ENCODE peak calls at places on chromosomes 2 and 18, in four cellular contexts. N is activated naive CD8-positive, alpha-beta T cell treated with anti-CD3 and anti-CD28 coated beads, Interleukin-2, amount 50 U/mL, for 16 hours; Q is RCC 7860; Y is osteoblast. Z is an unnamed sample.

GRCh38 chr2:66440011-66440542 is 5.2 kb downstream of the MEIS1 start:
- DNase-seq in N (no peak), Q (no peak), Y (no peak), Z (no peak)

GRCh38 chr2:62196278-62196901 is 475 bp downstream of the B3GNT2 start:
- DNase-seq in N (peak; percentile 30), Q (no peak), Y (peak; percentile 78), Z (peak; percentile 59)

GRCh38 chr18:7084080-7084765 is 33.4 kb downstream of the LAMA1 start:
- DNase-seq in N (no peak), Q (no peak), Y (peak; percentile 66), Z (no peak)

GRCh38 chr2:37869756-37870155 is 55.3 kb upstream of the RMDN2 start:
- DNase-seq in N (no peak), Q (peak; percentile 9), Y (no peak), Z (no peak)

GRCh38 chr2:210477496-210477895 is 937 bp upstream of the LANCL1 start:
- DNase-seq in N (no peak), Q (peak; percentile 41), Y (peak; percentile 64), Z (no peak)

GRCh38 chr2:218885981-218886447 is 5.4 kb downstream of the WNT10A start:
- DNase-seq in N (no peak), Q (no peak), Y (peak; percentile 72), Z (no peak)

GRCh38 chr18:75489493-75490190 is 62.1 kb upstream of the SMIM21 start:
- DNase-seq in N (no peak), Q (peak; percentile 84), Y (no peak), Z (no peak)

GRCh38 chr2:231987088-231987788 is 25.7 kb downstream of the DIS3L2 start:
- DNase-seq in N (no peak), Q (no peak), Y (no peak), Z (no peak)

GRCh38 chr2:224850081-224850480 is 133.9 kb upstream of the CCDC195 start:
- DNase-seq in N (no peak), Q (no peak), Y (no peak), Z (no peak)

GRCh38 chr2:217821536-217822147 is 181.2 kb downstream of the TNS1 start:
- DNase-seq in N (no peak), Q (no peak), Y (peak; percentile 39), Z (no peak)

GRCh38 chr18:78986018-78986481 is 6.4 kb downstream of the SALL3 start:
- DNase-seq in N (no peak), Q (no peak), Y (peak; percentile 48), Z (no peak)

GRCh38 chr2:80073134-80073561 is 231.4 kb downstream of the LRRTM1 start:
- DNase-seq in N (no peak), Q (peak; percentile 17), Y (peak; percentile 46), Z (no peak)

GRCh38 chr2:172672999-172673726 is 62.5 kb upstream of the RAPGEF4 start:
- DNase-seq in N (no peak), Q (peak; percentile 14), Y (peak; percentile 69), Z (peak; percentile 36)

GRCh38 chr2:2291500-2292260 is 39.4 kb downstream of the MYT1L start:
- DNase-seq in N (no peak), Q (peak; percentile 13), Y (peak; percentile 76), Z (no peak)

GRCh38 chr2:64141711-64142405 is 2.4 kb downstream of the PELI1 start:
- DNase-seq in N (no peak), Q (no peak), Y (peak; percentile 77), Z (no peak)

GRCh38 chr18:35038881-35039491 is 2.2 kb upstream of the MAPRE2 start:
- DNase-seq in N (no peak), Q (no peak), Y (no peak), Z (no peak)

GRCh38 chr2:95007061-95007609 is 18.4 kb upstream of the MAL start:
- DNase-seq in N (no peak), Q (no peak), Y (no peak), Z (no peak)

GRCh38 chr18:40159141-40160017 is 1795.7 kb upstream of the PIK3C3 start:
- DNase-seq in N (no peak), Q (no peak), Y (no peak), Z (no peak)

GRCh38 chr2:134623046-134623445 is 95.8 kb downstream of the TMEM163 start:
- DNase-seq in N (no peak), Q (no peak), Y (no peak), Z (no peak)

GRCh38 chr2:63814114-63814513 is 27.6 kb upstream of the UGP2 start:
- DNase-seq in N (no peak), Q (no peak), Y (no peak), Z (no peak)

GRCh38 chr18:39523281-39523680 is 1957.7 kb upstream of the CELF4 start:
- DNase-seq in N (no peak), Q (peak; percentile 69), Y (no peak), Z (no peak)

GRCh38 chr2:241237949-241238371 is 49.5 kb downstream of the ANO7 start:
- DNase-seq in N (no peak), Q (no peak), Y (peak; percentile 59), Z (no peak)

Z was measured in left colon.